ENCODE peak calls at places on chromosome 7, in five cellular contexts. F is neural progenitor cell, P is lower leg skin, H is AG10803, U is mucosa of descending colon. C is an unnamed sample.

GRCh38 chr7:153934629-153935028 is 117.6 kb upstream of the DPP6 start:
- DNase-seq in F (no peak), P (no peak), H (no peak), U (no peak), C (no peak)

GRCh38 chr7:12570529-12571461 is at the start of gene SCIN:
- DNase-seq in F (peak), P (peak), H (no peak), U (peak), C (peak)

GRCh38 chr7:49400891-49401550 is 372.4 kb upstream of the VWC2 start:
- DNase-seq in F (no peak), P (no peak), H (no peak), U (no peak), C (peak)

GRCh38 chr7:149822353-149822943 is 15.7 kb upstream of the ZNF862 start:
- DNase-seq in F (no peak), P (no peak), H (no peak), U (peak), C (no peak)

GRCh38 chr7:47418910-47419309 is 163.0 kb downstream of the TNS3 start:
- DNase-seq in F (no peak), P (peak), H (peak), U (no peak), C (peak)

GRCh38 chr7:94095359-94096009 is 91.3 kb upstream of the BET1 start:
- DNase-seq in F (no peak), P (no peak), H (no peak), U (no peak), C (no peak)

GRCh38 chr7:2886900-2887299 is 42.8 kb upstream of the GNA12 start:
- DNase-seq in F (peak), P (no peak), H (peak), U (peak), C (peak)

GRCh38 chr7:73703985-73704639 is 15.4 kb downstream of the STX1A start:
- DNase-seq in F (peak), P (no peak), H (no peak), U (peak), C (peak)

GRCh38 chr7:106848851-106849442 is 16.1 kb upstream of the PIK3CG start:
- DNase-seq in F (no peak), P (no peak), H (peak), U (no peak), C (peak)

GRCh38 chr7:1693991-1694524 is 24.0 kb downstream of the ELFN1 start:
- DNase-seq in F (peak), P (peak), H (peak), U (no peak), C (peak)

GRCh38 chr7:134362587-134363483 is 46.1 kb upstream of the SLC35B4 start:
- DNase-seq in F (no peak), P (peak), H (peak), U (no peak), C (no peak)

DNA sequence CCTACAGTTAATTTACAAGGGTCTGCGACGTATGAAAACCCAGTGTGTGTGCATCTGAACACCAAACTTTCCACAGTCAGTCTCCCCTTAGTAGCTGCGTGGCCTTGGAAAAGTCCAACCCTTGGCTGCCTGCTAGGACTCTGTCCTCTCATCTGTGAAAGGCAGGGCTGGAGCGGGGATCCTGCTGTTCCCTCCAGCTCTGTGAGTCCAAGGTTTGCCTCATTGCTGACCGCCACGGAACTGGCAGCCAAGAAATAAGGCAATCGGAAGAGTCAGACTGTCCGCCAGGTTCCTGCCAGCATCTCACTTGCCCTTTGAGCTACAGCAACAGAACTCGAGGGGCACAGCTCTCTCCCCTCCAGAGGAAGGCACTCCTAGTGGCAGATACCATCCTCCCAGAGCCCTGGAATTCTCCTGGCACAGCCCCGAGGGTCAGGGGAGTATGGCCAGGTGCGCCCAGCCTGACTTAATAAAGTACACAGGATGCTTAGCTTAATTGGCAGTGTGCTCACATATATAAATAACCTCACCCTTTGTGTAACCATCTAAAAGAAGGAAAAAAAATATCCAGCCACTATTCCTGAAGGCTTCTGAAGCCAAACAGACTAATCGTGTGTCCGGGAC is 530.1 kb upstream of the FOXK1 start:
- DNase-seq in F (no peak), P (no peak), H (no peak), U (no peak), C (no peak)
- TF ChIP-seq CTCF in F (no peak), P (no peak), H (no peak), U (no peak), C (no peak)

DNA sequence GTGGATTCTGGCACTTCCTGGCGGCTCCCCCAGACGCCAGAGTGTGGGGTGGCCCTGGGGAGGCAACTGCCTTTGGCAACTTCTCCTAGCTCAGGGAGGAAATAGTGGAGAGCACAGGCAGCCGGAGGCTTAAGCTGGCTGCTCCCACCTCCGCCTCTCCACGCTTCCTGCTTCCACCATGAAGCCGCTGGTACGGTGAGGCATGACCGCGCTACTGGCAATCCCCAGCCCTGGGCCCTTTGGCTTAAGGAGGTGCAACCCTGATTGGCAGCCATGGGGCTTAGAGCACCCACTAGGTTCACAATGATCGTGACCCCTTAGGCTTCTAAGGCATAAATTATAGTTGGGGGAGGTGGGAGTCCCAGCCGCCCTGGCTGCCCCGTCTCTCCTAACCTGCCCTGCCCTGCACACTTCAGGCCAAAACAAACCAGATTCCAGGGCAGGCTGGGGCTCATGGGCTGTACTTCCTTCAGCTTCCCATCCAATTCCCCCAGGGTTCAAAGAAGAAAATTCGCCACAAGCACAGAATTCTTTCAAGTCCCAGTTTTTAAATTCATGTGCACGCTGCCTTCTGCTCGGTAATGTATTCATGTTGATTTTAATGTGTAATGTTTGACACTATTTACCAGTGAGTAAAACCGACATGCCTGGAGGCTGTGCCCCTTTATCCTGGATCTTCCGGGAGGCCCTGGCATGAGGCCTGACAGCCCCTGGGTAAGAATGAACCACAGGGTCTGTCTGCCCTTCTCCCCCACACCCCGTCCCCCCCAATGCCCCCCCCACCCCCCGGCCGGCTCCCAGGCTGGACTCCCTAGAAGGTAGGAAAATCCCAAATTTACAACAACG is 90.7 kb upstream of the LRRC4 start:
- DNase-seq in F (no peak), P (no peak), H (peak), U (no peak), C (no peak)
- H3K4me3 ChIP-seq in F (no peak), P (no peak), H (no peak), U (no peak), C (no peak)

GRCh38 chr7:151018421-151019129 is 5.7 kb downstream of the ATG9B start:
- DNase-seq in F (peak), P (no peak), H (no peak), U (no peak), C (peak)
- TF ChIP-seq CTCF in F (no peak), P (no peak), H (no peak), U (no peak), C (no peak)

GRCh38 chr7:41085244-41085643 is 617.6 kb downstream of the INHBA start:
- DNase-seq in F (no peak), P (no peak), H (peak), U (no peak), C (peak)
- H3K4me3 ChIP-seq in F (no peak), P (no peak), H (no peak), U (no peak), C (no peak)